ENCODE peak calls at places on chromosomes 13 and 19, in eight cellular contexts. One of them, this sample, is unnamed.

GRCh38 chr13:23469901-23470525 is 36.5 kb upstream of the SACS start:
- DNase-seq in HFF-Myc: peak
- DNase-seq in epithelial cell of esophagus: no peak
- DNase-seq in bronchial epithelial cell: no peak
- DNase-seq in CD8-positive, alpha-beta memory T cell: no peak
- DNase-seq in fibroblast of mammary gland: peak
- DNase-seq in fibroblast of lung: no peak
- DNase-seq in brain microvascular endothelial cell: peak
- DNase-seq in this sample: no peak

GRCh38 chr13:109155301-109155761 is 525.9 kb downstream of the MYO16 start:
- DNase-seq in HFF-Myc: no peak
- DNase-seq in epithelial cell of esophagus: peak
- DNase-seq in bronchial epithelial cell: peak
- DNase-seq in CD8-positive, alpha-beta memory T cell: no peak
- DNase-seq in fibroblast of mammary gland: peak
- DNase-seq in fibroblast of lung: peak
- DNase-seq in brain microvascular endothelial cell: peak
- DNase-seq in this sample: peak

GRCh38 chr13:83496501-83496900 is 385.8 kb downstream of the SLITRK1 start:
- DNase-seq in HFF-Myc: no peak
- DNase-seq in epithelial cell of esophagus: no peak
- DNase-seq in bronchial epithelial cell: no peak
- DNase-seq in CD8-positive, alpha-beta memory T cell: no peak
- DNase-seq in fibroblast of mammary gland: no peak
- DNase-seq in fibroblast of lung: no peak
- DNase-seq in brain microvascular endothelial cell: no peak
- DNase-seq in this sample: no peak

GRCh38 chr13:98403076-98403475 is 173.8 kb downstream of the STK24 start:
- DNase-seq in HFF-Myc: no peak
- DNase-seq in epithelial cell of esophagus: no peak
- DNase-seq in bronchial epithelial cell: no peak
- DNase-seq in CD8-positive, alpha-beta memory T cell: no peak
- DNase-seq in fibroblast of mammary gland: no peak
- DNase-seq in fibroblast of lung: no peak
- DNase-seq in brain microvascular endothelial cell: no peak
- DNase-seq in this sample: no peak

GRCh38 chr13:23381877-23382276 is 51.6 kb downstream of the SACS start:
- DNase-seq in HFF-Myc: no peak
- DNase-seq in epithelial cell of esophagus: no peak
- DNase-seq in bronchial epithelial cell: no peak
- DNase-seq in CD8-positive, alpha-beta memory T cell: no peak
- DNase-seq in fibroblast of mammary gland: no peak
- DNase-seq in fibroblast of lung: no peak
- DNase-seq in brain microvascular endothelial cell: no peak
- DNase-seq in this sample: no peak

GRCh38 chr13:96575423-96576320 is 418.6 kb downstream of the OXGR1 start:
- DNase-seq in HFF-Myc: no peak
- DNase-seq in epithelial cell of esophagus: peak
- DNase-seq in bronchial epithelial cell: no peak
- DNase-seq in CD8-positive, alpha-beta memory T cell: no peak
- DNase-seq in fibroblast of mammary gland: peak
- DNase-seq in fibroblast of lung: no peak
- DNase-seq in brain microvascular endothelial cell: no peak
- DNase-seq in this sample: no peak

GRCh38 chr13:98783856-98784478 is 31.5 kb upstream of the SLC15A1 start:
- DNase-seq in HFF-Myc: no peak
- DNase-seq in epithelial cell of esophagus: peak
- DNase-seq in bronchial epithelial cell: no peak
- DNase-seq in CD8-positive, alpha-beta memory T cell: no peak
- DNase-seq in fibroblast of mammary gland: no peak
- DNase-seq in fibroblast of lung: no peak
- DNase-seq in brain microvascular endothelial cell: no peak
- DNase-seq in this sample: no peak

GRCh38 chr13:113170503-113170902 is 12.1 kb downstream of the PROZ start:
- DNase-seq in HFF-Myc: no peak
- DNase-seq in epithelial cell of esophagus: no peak
- DNase-seq in bronchial epithelial cell: no peak
- DNase-seq in CD8-positive, alpha-beta memory T cell: no peak
- DNase-seq in fibroblast of mammary gland: no peak
- DNase-seq in fibroblast of lung: no peak
- DNase-seq in brain microvascular endothelial cell: no peak
- DNase-seq in this sample: no peak

GRCh38 chr13:23921451-23921888 is 24.2 kb upstream of the C1QTNF9B start:
- DNase-seq in HFF-Myc: no peak
- DNase-seq in epithelial cell of esophagus: peak
- DNase-seq in bronchial epithelial cell: peak
- DNase-seq in CD8-positive, alpha-beta memory T cell: peak
- DNase-seq in fibroblast of mammary gland: peak
- DNase-seq in fibroblast of lung: peak
- DNase-seq in brain microvascular endothelial cell: peak
- DNase-seq in this sample: peak

GRCh38 chr19:55340784-55341147 is 1.1 kb downstream of the KMT5C start:
- DNase-seq in HFF-Myc: no peak
- DNase-seq in epithelial cell of esophagus: no peak
- DNase-seq in bronchial epithelial cell: no peak
- DNase-seq in CD8-positive, alpha-beta memory T cell: no peak
- DNase-seq in fibroblast of mammary gland: no peak
- DNase-seq in fibroblast of lung: no peak
- DNase-seq in brain microvascular endothelial cell: no peak
- DNase-seq in this sample: no peak

GRCh38 chr13:111467111-111467890 is 146.9 kb downstream of the TEX29 start:
- DNase-seq in HFF-Myc: no peak
- DNase-seq in epithelial cell of esophagus: no peak
- DNase-seq in bronchial epithelial cell: no peak
- DNase-seq in CD8-positive, alpha-beta memory T cell: no peak
- DNase-seq in fibroblast of mammary gland: no peak
- DNase-seq in fibroblast of lung: no peak
- DNase-seq in brain microvascular endothelial cell: no peak
- DNase-seq in this sample: no peak

GRCh38 chr13:34276764-34277163 is 458.8 kb downstream of the RFC3 start:
- DNase-seq in HFF-Myc: no peak
- DNase-seq in epithelial cell of esophagus: no peak
- DNase-seq in bronchial epithelial cell: no peak
- DNase-seq in CD8-positive, alpha-beta memory T cell: no peak
- DNase-seq in fibroblast of mammary gland: no peak
- DNase-seq in fibroblast of lung: no peak
- DNase-seq in brain microvascular endothelial cell: no peak
- DNase-seq in this sample: no peak

GRCh38 chr19:19642506-19643157 is 825 bp downstream of the GMIP start:
- DNase-seq in HFF-Myc: no peak
- DNase-seq in epithelial cell of esophagus: no peak
- DNase-seq in bronchial epithelial cell: no peak
- DNase-seq in CD8-positive, alpha-beta memory T cell: peak
- DNase-seq in fibroblast of mammary gland: no peak
- DNase-seq in fibroblast of lung: no peak
- DNase-seq in brain microvascular endothelial cell: no peak
- DNase-seq in this sample: no peak

GRCh38 chr13:96091932-96092253 is 2.0 kb downstream of the HS6ST3 start:
- DNase-seq in HFF-Myc: no peak
- DNase-seq in epithelial cell of esophagus: no peak
- DNase-seq in bronchial epithelial cell: no peak
- DNase-seq in CD8-positive, alpha-beta memory T cell: no peak
- DNase-seq in fibroblast of mammary gland: no peak
- DNase-seq in fibroblast of lung: no peak
- DNase-seq in brain microvascular endothelial cell: no peak
- DNase-seq in this sample: no peak

GRCh38 chr19:6760606-6761005 is 6.6 kb downstream of the SH2D3A start:
- DNase-seq in HFF-Myc: no peak
- DNase-seq in epithelial cell of esophagus: no peak
- DNase-seq in bronchial epithelial cell: no peak
- DNase-seq in CD8-positive, alpha-beta memory T cell: no peak
- DNase-seq in fibroblast of mammary gland: no peak
- DNase-seq in fibroblast of lung: no peak
- DNase-seq in brain microvascular endothelial cell: no peak
- DNase-seq in this sample: no peak

GRCh38 chr13:50882816-50883215 is 26.8 kb upstream of the RNASEH2B start:
- DNase-seq in HFF-Myc: no peak
- DNase-seq in epithelial cell of esophagus: no peak
- DNase-seq in bronchial epithelial cell: no peak
- DNase-seq in CD8-positive, alpha-beta memory T cell: no peak
- DNase-seq in fibroblast of mammary gland: no peak
- DNase-seq in fibroblast of lung: no peak
- DNase-seq in brain microvascular endothelial cell: no peak
- DNase-seq in this sample: no peak
- H3K4me3 ChIP-seq in HFF-Myc: no peak
- H3K4me3 ChIP-seq in epithelial cell of esophagus: no peak
- H3K4me3 ChIP-seq in bronchial epithelial cell: no peak
- H3K4me3 ChIP-seq in CD8-positive, alpha-beta memory T cell: no peak
- H3K4me3 ChIP-seq in fibroblast of mammary gland: no peak
- H3K4me3 ChIP-seq in fibroblast of lung: no peak
- H3K4me3 ChIP-seq in brain microvascular endothelial cell: no peak
- H3K4me3 ChIP-seq in this sample: no peak

GRCh38 chr19:35644206-35644986 is 2.9 kb downstream of the ETV2 start:
- DNase-seq in HFF-Myc: no peak
- DNase-seq in epithelial cell of esophagus: peak
- DNase-seq in bronchial epithelial cell: peak
- DNase-seq in CD8-positive, alpha-beta memory T cell: peak
- DNase-seq in fibroblast of mammary gland: peak
- DNase-seq in fibroblast of lung: peak
- DNase-seq in brain microvascular endothelial cell: peak
- DNase-seq in this sample: no peak

GRCh38 chr19:35642798-35643254 is 1.3 kb downstream of the ETV2 start:
- DNase-seq in HFF-Myc: no peak
- DNase-seq in epithelial cell of esophagus: no peak
- DNase-seq in bronchial epithelial cell: no peak
- DNase-seq in CD8-positive, alpha-beta memory T cell: no peak
- DNase-seq in fibroblast of mammary gland: no peak
- DNase-seq in fibroblast of lung: no peak
- DNase-seq in brain microvascular endothelial cell: no peak
- DNase-seq in this sample: no peak

GRCh38 chr19:35642312-35642711 is 767 bp downstream of the ETV2 start:
- DNase-seq in HFF-Myc: no peak
- DNase-seq in epithelial cell of esophagus: no peak
- DNase-seq in bronchial epithelial cell: no peak
- DNase-seq in CD8-positive, alpha-beta memory T cell: no peak
- DNase-seq in fibroblast of mammary gland: no peak
- DNase-seq in fibroblast of lung: no peak
- DNase-seq in brain microvascular endothelial cell: no peak
- DNase-seq in this sample: no peak

GRCh38 chr19:35644987-35645679 is 3.0 kb upstream of the COX6B1 start:
- DNase-seq in HFF-Myc: no peak
- DNase-seq in epithelial cell of esophagus: peak
- DNase-seq in bronchial epithelial cell: peak
- DNase-seq in CD8-positive, alpha-beta memory T cell: peak
- DNase-seq in fibroblast of mammary gland: peak
- DNase-seq in fibroblast of lung: peak
- DNase-seq in brain microvascular endothelial cell: peak
- DNase-seq in this sample: no peak

DNA sequence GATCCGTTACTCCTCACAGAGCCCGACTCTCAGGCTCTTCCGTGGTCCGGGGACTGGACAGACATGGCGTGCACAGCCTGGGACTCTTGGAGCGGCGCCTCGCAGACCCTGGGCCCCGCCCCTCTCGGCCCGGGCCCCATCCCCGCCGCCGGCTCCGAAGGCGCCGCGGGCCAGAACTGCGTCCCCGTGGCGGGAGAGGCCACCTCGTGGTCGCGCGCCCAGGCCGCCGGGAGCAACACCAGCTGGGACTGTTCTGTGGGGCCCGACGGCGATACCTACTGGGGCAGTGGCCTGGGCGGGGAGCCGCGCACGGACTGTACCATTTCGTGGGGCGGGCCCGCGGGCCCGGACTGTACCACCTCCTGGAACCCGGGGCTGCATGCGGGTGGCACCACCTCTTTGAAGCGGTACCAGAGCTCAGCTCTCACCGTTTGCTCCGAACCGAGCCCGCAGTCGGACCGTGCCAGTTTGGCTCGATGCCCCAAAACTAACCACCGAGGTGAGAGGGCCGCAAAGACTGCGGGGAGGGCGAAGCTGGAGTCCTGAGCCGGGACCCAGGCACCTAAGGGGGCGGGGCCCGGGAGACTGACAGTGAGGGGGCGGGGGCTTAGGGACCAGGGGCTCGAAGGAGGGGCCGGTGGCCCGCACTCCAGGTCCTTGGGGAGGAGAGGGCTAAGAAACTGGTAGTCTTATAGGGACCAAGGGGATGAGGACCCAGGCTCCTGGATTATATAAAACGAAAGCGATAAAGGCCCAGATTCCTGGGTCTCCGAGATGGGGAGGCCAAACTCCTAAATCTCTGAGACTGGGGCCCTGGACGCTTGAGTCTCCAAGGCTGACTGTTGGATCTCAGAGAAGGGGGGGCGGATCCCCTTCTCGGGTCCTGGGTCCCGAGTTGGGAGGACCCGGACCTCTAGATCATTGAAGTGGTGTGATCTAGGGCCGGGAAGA is 2.0 kb downstream of the ETV2 start:
- DNase-seq in HFF-Myc: no peak
- DNase-seq in epithelial cell of esophagus: peak
- DNase-seq in bronchial epithelial cell: peak
- DNase-seq in CD8-positive, alpha-beta memory T cell: peak
- DNase-seq in fibroblast of mammary gland: peak
- DNase-seq in fibroblast of lung: peak
- DNase-seq in brain microvascular endothelial cell: peak
- DNase-seq in this sample: no peak
- H3K4me3 ChIP-seq in HFF-Myc: peak
- H3K4me3 ChIP-seq in epithelial cell of esophagus: peak
- H3K4me3 ChIP-seq in bronchial epithelial cell: peak
- H3K4me3 ChIP-seq in CD8-positive, alpha-beta memory T cell: peak
- H3K4me3 ChIP-seq in fibroblast of mammary gland: peak
- H3K4me3 ChIP-seq in fibroblast of lung: peak
- H3K4me3 ChIP-seq in brain microvascular endothelial cell: peak
- H3K4me3 ChIP-seq in this sample: peak

GRCh38 chr13:101527130-101527529 is 74.7 kb downstream of the ITGBL1 start:
- DNase-seq in HFF-Myc: no peak
- DNase-seq in epithelial cell of esophagus: peak
- DNase-seq in bronchial epithelial cell: peak
- DNase-seq in CD8-positive, alpha-beta memory T cell: no peak
- DNase-seq in fibroblast of mammary gland: no peak
- DNase-seq in fibroblast of lung: no peak
- DNase-seq in brain microvascular endothelial cell: peak
- DNase-seq in this sample: no peak
- H3K4me3 ChIP-seq in HFF-Myc: no peak
- H3K4me3 ChIP-seq in epithelial cell of esophagus: no peak
- H3K4me3 ChIP-seq in bronchial epithelial cell: no peak
- H3K4me3 ChIP-seq in CD8-positive, alpha-beta memory T cell: no peak
- H3K4me3 ChIP-seq in fibroblast of mammary gland: no peak
- H3K4me3 ChIP-seq in fibroblast of lung: no peak
- H3K4me3 ChIP-seq in brain microvascular endothelial cell: no peak
- H3K4me3 ChIP-seq in this sample: no peak

DNA sequence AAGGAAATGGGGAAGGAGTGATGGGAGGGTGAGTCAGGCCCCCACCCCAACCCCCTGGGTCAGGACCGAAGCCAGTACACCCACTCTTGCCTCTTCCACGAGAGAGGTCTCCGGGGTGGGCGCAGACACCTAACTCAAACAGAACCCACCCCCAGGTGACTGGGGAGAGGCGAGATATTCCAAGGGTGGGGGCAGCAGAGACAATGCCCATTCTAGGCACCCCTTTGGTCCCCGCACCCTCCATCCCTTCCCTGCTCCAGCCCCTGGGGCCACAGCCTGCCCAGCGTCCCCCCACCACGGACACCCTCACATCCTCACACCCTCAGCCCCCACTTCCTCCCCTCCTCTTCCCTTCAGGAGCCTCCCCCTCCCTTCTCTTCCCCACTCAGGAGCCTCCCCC is 682 bp downstream of the ZSCAN18 start:
- DNase-seq in HFF-Myc: no peak
- DNase-seq in epithelial cell of esophagus: no peak
- DNase-seq in bronchial epithelial cell: no peak
- DNase-seq in CD8-positive, alpha-beta memory T cell: peak
- DNase-seq in fibroblast of mammary gland: no peak
- DNase-seq in fibroblast of lung: no peak
- DNase-seq in brain microvascular endothelial cell: no peak
- DNase-seq in this sample: no peak
- H3K4me3 ChIP-seq in HFF-Myc: peak
- H3K4me3 ChIP-seq in epithelial cell of esophagus: peak
- H3K4me3 ChIP-seq in bronchial epithelial cell: peak
- H3K4me3 ChIP-seq in CD8-positive, alpha-beta memory T cell: peak
- H3K4me3 ChIP-seq in fibroblast of mammary gland: peak
- H3K4me3 ChIP-seq in fibroblast of lung: no peak
- H3K4me3 ChIP-seq in brain microvascular endothelial cell: peak
- H3K4me3 ChIP-seq in this sample: peak